ENCODE peak calls at places on chromosomes 7 and 10, in ten cellular contexts. One of them, this sample, is unnamed.

GRCh38 chr10:78700413-78700812 is 368.4 kb upstream of the ZMIZ1 start:
- DNase-seq in non-pigmented ciliary epithelial cell: no peak
- DNase-seq in NCI-H1048: no peak
- DNase-seq in head of caudate nucleus: peak
- DNase-seq in substantia nigra: peak
- DNase-seq in brain microvascular endothelial cell: no peak
- DNase-seq in testis: no peak
- DNase-seq in stimulated activated CD4-positive, alpha-beta T cell treated with anti-CD3 and anti-CD28 coated beads, Interleukin-15, amount 100 ng/mL, for 1 hour: no peak
- DNase-seq in SJSA1: no peak
- DNase-seq in HFFc6: no peak
- DNase-seq in this sample: peak

GRCh38 chr7:148473694-148474222 is 116.8 kb upstream of the C7orf33 start:
- DNase-seq in non-pigmented ciliary epithelial cell: no peak
- DNase-seq in NCI-H1048: no peak
- DNase-seq in head of caudate nucleus: no peak
- DNase-seq in substantia nigra: no peak
- DNase-seq in brain microvascular endothelial cell: no peak
- DNase-seq in testis: no peak
- DNase-seq in stimulated activated CD4-positive, alpha-beta T cell treated with anti-CD3 and anti-CD28 coated beads, Interleukin-15, amount 100 ng/mL, for 1 hour: no peak
- DNase-seq in SJSA1: no peak
- DNase-seq in HFFc6: no peak
- DNase-seq in this sample: no peak

GRCh38 chr10:15152556-15152955 is 15.9 kb downstream of the NMT2 start:
- DNase-seq in non-pigmented ciliary epithelial cell: no peak
- DNase-seq in NCI-H1048: no peak
- DNase-seq in head of caudate nucleus: no peak
- DNase-seq in substantia nigra: no peak
- DNase-seq in brain microvascular endothelial cell: no peak
- DNase-seq in testis: no peak
- DNase-seq in stimulated activated CD4-positive, alpha-beta T cell treated with anti-CD3 and anti-CD28 coated beads, Interleukin-15, amount 100 ng/mL, for 1 hour: no peak
- DNase-seq in SJSA1: no peak
- DNase-seq in HFFc6: no peak
- DNase-seq in this sample: no peak

GRCh38 chr10:97367126-97367649 is 32.7 kb upstream of the FRAT2 start:
- DNase-seq in non-pigmented ciliary epithelial cell: no peak
- DNase-seq in NCI-H1048: no peak
- DNase-seq in head of caudate nucleus: no peak
- DNase-seq in substantia nigra: no peak
- DNase-seq in brain microvascular endothelial cell: no peak
- DNase-seq in testis: no peak
- DNase-seq in stimulated activated CD4-positive, alpha-beta T cell treated with anti-CD3 and anti-CD28 coated beads, Interleukin-15, amount 100 ng/mL, for 1 hour: no peak
- DNase-seq in SJSA1: no peak
- DNase-seq in HFFc6: no peak
- DNase-seq in this sample: no peak

GRCh38 chr7:5282464-5283316 is at the start of gene SLC29A4:
- DNase-seq in non-pigmented ciliary epithelial cell: no peak
- DNase-seq in NCI-H1048: no peak
- DNase-seq in head of caudate nucleus: peak
- DNase-seq in substantia nigra: peak
- DNase-seq in brain microvascular endothelial cell: no peak
- DNase-seq in testis: peak
- DNase-seq in stimulated activated CD4-positive, alpha-beta T cell treated with anti-CD3 and anti-CD28 coated beads, Interleukin-15, amount 100 ng/mL, for 1 hour: peak
- DNase-seq in SJSA1: no peak
- DNase-seq in HFFc6: no peak
- DNase-seq in this sample: peak

GRCh38 chr10:22690614-22691431 is 23.6 kb downstream of the PIP4K2A start:
- DNase-seq in non-pigmented ciliary epithelial cell: no peak
- DNase-seq in NCI-H1048: no peak
- DNase-seq in head of caudate nucleus: no peak
- DNase-seq in substantia nigra: no peak
- DNase-seq in brain microvascular endothelial cell: no peak
- DNase-seq in testis: no peak
- DNase-seq in stimulated activated CD4-positive, alpha-beta T cell treated with anti-CD3 and anti-CD28 coated beads, Interleukin-15, amount 100 ng/mL, for 1 hour: no peak
- DNase-seq in SJSA1: no peak
- DNase-seq in HFFc6: no peak
- DNase-seq in this sample: no peak

GRCh38 chr7:30237271-30237695 is 47.1 kb upstream of the ZNRF2 start:
- DNase-seq in non-pigmented ciliary epithelial cell: no peak
- DNase-seq in NCI-H1048: no peak
- DNase-seq in head of caudate nucleus: no peak
- DNase-seq in substantia nigra: no peak
- DNase-seq in brain microvascular endothelial cell: no peak
- DNase-seq in testis: no peak
- DNase-seq in stimulated activated CD4-positive, alpha-beta T cell treated with anti-CD3 and anti-CD28 coated beads, Interleukin-15, amount 100 ng/mL, for 1 hour: no peak
- DNase-seq in SJSA1: no peak
- DNase-seq in HFFc6: no peak
- DNase-seq in this sample: no peak

GRCh38 chr10:29659770-29660097 is 25.0 kb upstream of the SVIL start:
- DNase-seq in non-pigmented ciliary epithelial cell: no peak
- DNase-seq in NCI-H1048: no peak
- DNase-seq in head of caudate nucleus: no peak
- DNase-seq in substantia nigra: no peak
- DNase-seq in brain microvascular endothelial cell: no peak
- DNase-seq in testis: no peak
- DNase-seq in stimulated activated CD4-positive, alpha-beta T cell treated with anti-CD3 and anti-CD28 coated beads, Interleukin-15, amount 100 ng/mL, for 1 hour: no peak
- DNase-seq in SJSA1: no peak
- DNase-seq in HFFc6: no peak
- DNase-seq in this sample: no peak

GRCh38 chr7:28005848-28006233 is 174.8 kb downstream of the JAZF1 start:
- DNase-seq in non-pigmented ciliary epithelial cell: no peak
- DNase-seq in NCI-H1048: no peak
- DNase-seq in head of caudate nucleus: no peak
- DNase-seq in substantia nigra: no peak
- DNase-seq in brain microvascular endothelial cell: no peak
- DNase-seq in testis: no peak
- DNase-seq in stimulated activated CD4-positive, alpha-beta T cell treated with anti-CD3 and anti-CD28 coated beads, Interleukin-15, amount 100 ng/mL, for 1 hour: no peak
- DNase-seq in SJSA1: no peak
- DNase-seq in HFFc6: no peak
- DNase-seq in this sample: no peak